ENCODE peak calls at places on chromosomes 7 and 10, in nine cellular contexts. W, S, Z, K, R, J, X, V and T are unnamed samples. For H3K4me1, the result is how much of the 10 kb centered on the place peaks cover.

GRCh38 chr7:28688651-28689050 is 269.5 kb downstream of the TRIL start:
- DNase-seq in R (no peak), X (no peak), K (no peak), V (no peak), W (peak), Z (no peak), S (no peak), J (no peak), T (no peak)

GRCh38 chr7:136551618-136552017 is 316.8 kb upstream of the CHRM2 start:
- DNase-seq in W (no peak), V (no peak), X (no peak), K (no peak), R (no peak), Z (no peak), S (no peak), J (no peak), T (no peak)

GRCh38 chr10:129380279-129380678 is 86.8 kb upstream of the MGMT start:
- DNase-seq in W (no peak), J (no peak), S (no peak), K (no peak), V (no peak), R (no peak), X (no peak), Z (no peak), T (no peak)

GRCh38 chr7:21972397-21972784 is 26.7 kb upstream of the CDCA7L start:
- DNase-seq in V (no peak), S (no peak), X (no peak), Z (no peak), W (no peak), J (no peak), R (no peak), K (no peak), T (no peak)

GRCh38 chr7:26167293-26167934 is 15.4 kb downstream of the NFE2L3 start:
- DNase-seq in K (no peak), J (no peak), Z (no peak), W (no peak), V (no peak), S (no peak), R (no peak), X (no peak), T (no peak)

GRCh38 chr10:50431118-50431517 is 179.8 kb upstream of the ASAH2 start:
- DNase-seq in X (no peak), S (no peak), Z (no peak), R (no peak), K (no peak), J (no peak), W (peak), V (no peak), T (no peak)

GRCh38 chr7:100177040-100178001 is at the start of the genes GPC2 and STAG3:
- DNase-seq in R (peak), V (peak), J (peak), S (peak), W (peak), X (peak), K (peak), Z (peak), T (peak)

GRCh38 chr10:52313350-52314006 is 603 bp upstream of the DKK1 start:
- DNase-seq in J (no peak), W (peak), R (no peak), X (no peak), V (no peak), S (no peak), Z (no peak), K (no peak), T (no peak)

GRCh38 chr7:149714910-149715471 is 58.4 kb downstream of the ZNF467 start:
- DNase-seq in Z (no peak), J (no peak), W (no peak), X (peak), K (no peak), R (no peak), V (no peak), S (peak), T (peak)

DNA sequence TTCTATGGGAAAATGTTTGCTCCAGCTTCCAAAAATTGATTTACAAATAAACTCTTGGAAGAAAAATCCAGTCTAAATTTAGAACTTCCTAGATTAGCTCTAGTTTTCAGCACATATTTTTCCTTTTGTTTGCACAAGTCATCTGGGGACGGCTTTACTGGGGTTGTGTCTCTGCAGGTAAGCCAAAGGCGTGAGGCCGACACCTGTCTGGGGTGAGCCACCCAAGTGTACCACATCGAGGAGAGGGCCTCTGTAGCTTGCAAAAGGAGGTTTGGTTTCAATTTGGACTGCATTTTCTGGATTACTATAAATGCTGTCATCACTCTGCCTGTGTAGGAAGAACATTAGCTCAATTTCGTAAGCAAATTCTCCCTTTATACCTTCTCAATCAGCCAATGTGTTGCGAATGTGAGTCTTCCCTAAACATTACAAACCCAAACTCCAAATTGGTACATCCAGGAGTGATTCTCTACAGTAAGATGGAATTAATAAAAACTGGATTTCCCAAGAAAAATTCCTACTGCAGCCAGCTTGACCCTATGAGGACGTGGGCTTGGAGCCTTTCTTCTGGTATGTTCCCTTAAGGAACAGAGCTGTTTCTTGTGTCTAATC is 89.5 kb upstream of the ZNF438 start:
- DNase-seq in W (peak), R (no peak), Z (no peak), J (no peak), S (no peak), X (no peak), V (no peak), K (no peak), T (no peak)
- H3K4me1 ChIP-seq in W (under half), R (under half), Z (under half), J (under half), S (under half), X (under half), V (under half), K (under half), T (under half)

GRCh38 chr7:131602304-131602993 is 46.0 kb upstream of the PODXL start:
- DNase-seq in Z (no peak), W (no peak), R (no peak), K (no peak), J (no peak), S (no peak), V (no peak), X (no peak), T (no peak)

GRCh38 chr7:131602994-131603372 is 46.6 kb upstream of the PODXL start:
- DNase-seq in W (no peak), X (no peak), V (no peak), Z (no peak), J (no peak), R (no peak), K (no peak), S (no peak), T (no peak)

GRCh38 chr7:131604841-131605279 is 48.4 kb upstream of the PODXL start:
- DNase-seq in W (peak), R (no peak), J (no peak), V (no peak), K (no peak), S (no peak), X (no peak), Z (no peak), T (no peak)

GRCh38 chr7:131605280-131605878 is 49.0 kb upstream of the PODXL start:
- DNase-seq in V (no peak), X (no peak), J (no peak), Z (no peak), W (no peak), K (no peak), R (no peak), S (no peak), T (no peak)

DNA sequence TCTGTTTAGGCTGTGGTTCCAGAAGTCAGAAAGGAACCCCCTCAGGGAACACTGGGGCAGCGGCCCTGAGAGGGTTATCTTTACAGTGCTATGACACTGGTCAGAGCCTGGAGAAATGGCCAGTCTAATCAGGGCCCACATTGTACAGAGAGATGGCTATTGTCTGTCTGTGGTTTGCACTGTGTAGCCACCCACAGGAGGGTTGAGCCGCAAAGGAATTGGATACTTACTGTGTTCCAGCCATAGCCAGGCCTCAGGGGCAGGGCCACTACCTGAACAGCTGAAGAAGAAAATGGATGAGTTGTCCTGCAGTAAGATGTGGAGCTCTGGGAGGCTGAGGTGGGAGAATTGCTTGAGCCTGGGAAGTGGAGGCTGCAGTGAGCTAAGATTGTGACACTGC is 47.5 kb upstream of the PODXL start:
- DNase-seq in W (no peak), S (no peak), K (no peak), J (no peak), X (no peak), R (no peak), V (no peak), Z (no peak), T (no peak)
- H3K4me1 ChIP-seq in W (under half), S (under half), K (under half), J (under half), X (under half), R (under half), V (under half), Z (under half), T (under half)

DNA sequence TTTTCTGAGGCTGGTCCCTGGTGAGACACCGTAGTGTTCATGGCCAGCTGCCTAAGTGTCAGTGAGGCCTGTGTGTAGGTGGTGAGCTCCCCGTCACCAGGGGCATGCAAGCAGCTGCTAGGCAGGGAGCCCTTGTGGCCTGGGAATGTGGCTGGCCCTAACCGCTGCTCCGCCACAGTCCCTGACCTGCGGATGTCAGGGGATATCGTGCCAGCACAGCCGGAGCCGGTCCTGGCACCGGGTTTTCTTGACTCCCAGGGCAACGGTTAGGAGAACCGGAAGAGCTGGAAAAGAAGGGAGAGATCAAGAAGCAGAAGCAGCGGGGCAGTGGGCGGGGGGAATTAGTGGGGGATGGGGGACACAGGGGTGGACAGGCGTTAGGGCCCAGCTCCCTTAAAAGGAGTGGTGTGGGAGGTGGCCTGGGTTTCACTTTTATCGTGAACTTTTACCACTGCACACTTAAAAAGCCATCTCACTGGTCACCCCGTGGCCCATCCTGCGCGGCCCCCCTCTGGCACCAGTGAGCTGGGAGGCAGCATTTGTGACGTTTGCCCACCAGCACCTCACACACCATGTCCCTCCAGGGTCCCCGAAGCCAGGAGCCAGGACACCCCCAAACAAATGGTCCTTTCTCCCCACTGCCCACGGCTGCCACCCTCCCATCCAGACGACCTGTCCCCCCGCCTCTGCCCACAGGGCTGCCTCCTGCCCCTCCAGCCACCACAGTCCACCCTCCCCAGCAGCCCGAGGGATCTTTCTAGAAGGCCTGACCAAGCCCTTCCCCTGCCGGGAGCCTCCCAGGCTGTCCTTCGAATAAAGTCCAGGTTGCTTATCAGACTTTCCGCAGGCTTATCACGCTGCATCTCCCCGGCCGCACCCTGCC is 1.7 kb upstream of the MICALL2 start:
- DNase-seq in Z (peak), K (peak), X (peak), J (peak), V (peak), W (no peak), S (peak), R (no peak), T (peak)
- H3K4me1 ChIP-seq in Z (half or more), K (half or more), X (under half), J (under half), V (under half), W (under half), S (under half), R (under half), T (under half)

DNA sequence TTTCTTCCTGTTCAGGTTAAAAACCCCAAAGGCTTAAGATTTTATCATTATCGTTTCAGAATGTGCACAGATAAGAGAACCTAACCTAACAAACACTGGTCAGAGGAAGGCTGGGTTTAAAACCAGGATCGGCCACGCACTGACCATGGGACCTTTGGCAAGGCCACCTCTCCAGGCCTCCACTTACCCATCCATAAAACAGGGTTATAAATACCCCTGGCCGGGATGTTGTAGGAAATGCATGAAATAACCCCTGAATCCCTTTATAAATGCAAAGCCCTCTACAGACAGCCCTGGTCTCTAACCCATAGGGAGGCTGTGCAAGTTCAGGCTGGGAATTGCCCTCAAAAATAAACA is 418 bp downstream of the DEPP1 start:
- DNase-seq in J (no peak), R (no peak), V (no peak), W (no peak), X (no peak), K (no peak), Z (peak), S (no peak), T (no peak)
- H3K4me1 ChIP-seq in J (under half), R (under half), V (under half), W (half or more), X (under half), K (half or more), Z (half or more), S (under half), T (under half)

GRCh38 chr10:110075726-110076125 is 67.9 kb downstream of the ADD3 start:
- DNase-seq in V (no peak), R (no peak), K (no peak), W (no peak), S (no peak), J (no peak), X (no peak), Z (no peak), T (no peak)

GRCh38 chr10:110074986-110075664 is 67.3 kb downstream of the ADD3 start:
- DNase-seq in Z (no peak), R (no peak), J (no peak), V (no peak), W (peak), X (no peak), K (no peak), S (no peak), T (no peak)

GRCh38 chr10:110076559-110077318 is 69.0 kb downstream of the ADD3 start:
- DNase-seq in W (peak), V (peak), J (peak), R (no peak), X (peak), S (no peak), K (no peak), Z (peak), T (peak)

GRCh38 chr10:110077436-110078120 is 69.8 kb downstream of the ADD3 start:
- DNase-seq in Z (no peak), V (no peak), R (no peak), K (no peak), S (no peak), J (no peak), X (no peak), W (peak), T (no peak)

DNA sequence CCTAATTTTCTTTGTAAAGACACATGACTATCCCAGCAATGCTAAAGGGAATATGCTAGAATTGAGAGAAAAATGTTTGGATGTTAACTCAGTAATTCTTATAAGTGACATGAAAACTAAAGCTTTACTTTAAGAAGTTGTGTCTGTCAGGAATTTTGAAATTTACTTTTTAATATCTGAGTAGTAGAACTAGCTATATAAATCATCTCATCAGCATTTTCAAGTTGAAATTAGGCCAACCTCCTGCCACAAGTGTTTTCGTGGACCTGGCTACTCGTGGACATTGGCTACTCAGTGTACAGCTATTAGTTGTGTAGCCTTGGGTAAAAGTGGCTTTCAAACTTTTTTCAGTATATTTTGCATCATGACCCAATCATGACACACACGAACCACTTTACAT is 70.5 kb downstream of the ADD3 start:
- DNase-seq in R (no peak), J (no peak), X (no peak), S (no peak), Z (no peak), V (no peak), W (no peak), K (no peak), T (no peak)
- H3K4me1 ChIP-seq in R (half or more), J (under half), X (under half), S (half or more), Z (under half), V (under half), W (half or more), K (half or more), T (under half)

GRCh38 chr10:49111320-49111698 is 4.0 kb downstream of the VSTM4 start:
- DNase-seq in X (peak), S (no peak), K (no peak), W (no peak), V (no peak), R (peak), J (no peak), Z (no peak), T (no peak)
- H3K4me1 ChIP-seq in X (under half), S (under half), K (half or more), W (under half), V (under half), R (under half), J (under half), Z (half or more), T (under half)

GRCh38 chr7:45921699-45922519 is 837 bp upstream of the IGFBP3 start:
- DNase-seq in K (peak), J (peak), R (no peak), Z (peak), V (peak), W (peak), X (no peak), S (peak), T (peak)
- H3K4me1 ChIP-seq in K (half or more), J (under half), R (under half), Z (under half), V (under half), W (half or more), X (under half), S (under half), T (under half)

DNA sequence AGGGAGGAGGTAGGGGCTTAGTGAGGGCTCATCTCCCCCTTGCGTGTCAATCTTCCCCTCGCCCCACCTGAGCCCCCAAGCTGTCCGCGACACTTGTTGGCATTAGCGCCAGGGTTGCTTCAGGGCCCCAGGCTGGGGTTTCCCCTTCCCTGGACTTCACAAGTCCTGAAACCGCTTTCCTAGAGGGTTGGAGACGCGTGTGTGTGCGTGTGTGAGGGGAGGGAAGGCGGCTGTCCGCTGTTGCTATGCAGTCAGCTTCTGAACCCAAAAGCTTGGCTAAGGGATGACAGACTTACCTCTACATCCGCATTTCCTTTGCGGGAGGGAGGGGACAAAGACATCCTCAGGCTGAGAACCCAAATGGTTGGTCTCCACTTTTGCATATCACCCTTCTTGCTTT is 803 bp downstream of the GOLGA7B start:
- DNase-seq in R (no peak), X (no peak), S (peak), Z (no peak), J (no peak), V (no peak), W (no peak), K (no peak), T (no peak)
- H3K4me1 ChIP-seq in R (under half), X (under half), S (under half), Z (under half), J (under half), V (under half), W (under half), K (under half), T (under half)